ENCODE peak calls at places on chromosomes 4 and X, in eight cellular contexts. One of them, this sample, is unnamed.

GRCh38 chrX:1519022-1519497 is 17.9 kb downstream of the P2RY8 start:
- DNase-seq in nephron progenitor cell: no peak
- DNase-seq in caudate nucleus: no peak
- DNase-seq in pancreas: no peak
- DNase-seq in MG63: no peak
- DNase-seq in EH: no peak
- DNase-seq in ELR: no peak
- DNase-seq in NCI-H345: no peak
- DNase-seq in this sample: no peak

GRCh38 chr4:46924789-46925188 is 15.7 kb upstream of the COX7B2 start:
- DNase-seq in ELR: no peak
- DNase-seq in EH: no peak
- DNase-seq in MG63: no peak
- DNase-seq in NCI-H345: no peak
- DNase-seq in caudate nucleus: no peak
- DNase-seq in pancreas: no peak
- DNase-seq in nephron progenitor cell: no peak
- DNase-seq in this sample: no peak

GRCh38 chr4:6840062-6840976 is 57.8 kb downstream of the KIAA0232 start:
- DNase-seq in EH: peak; percentile 88
- DNase-seq in MG63: no peak
- DNase-seq in NCI-H345: no peak
- DNase-seq in nephron progenitor cell: peak; percentile 6
- DNase-seq in ELR: no peak
- DNase-seq in pancreas: no peak
- DNase-seq in caudate nucleus: no peak
- DNase-seq in this sample: no peak

GRCh38 chrX:150935466-150935865 is 37.0 kb upstream of the CD99L2 start:
- DNase-seq in MG63: peak; percentile 45
- DNase-seq in pancreas: no peak
- DNase-seq in ELR: peak; percentile 25
- DNase-seq in EH: peak; percentile 78
- DNase-seq in nephron progenitor cell: no peak
- DNase-seq in NCI-H345: no peak
- DNase-seq in caudate nucleus: no peak
- DNase-seq in this sample: no peak

GRCh38 chr4:114807759-114808404 is 209.3 kb downstream of the UGT8 start:
- DNase-seq in pancreas: peak; percentile 22
- DNase-seq in NCI-H345: no peak
- DNase-seq in caudate nucleus: no peak
- DNase-seq in EH: peak; percentile 32
- DNase-seq in ELR: peak; percentile 16
- DNase-seq in MG63: peak; percentile 0
- DNase-seq in nephron progenitor cell: peak; percentile 47
- DNase-seq in this sample: no peak

GRCh38 chr4:146269228-146269653 is 54.9 kb downstream of the REELD1 start:
- DNase-seq in nephron progenitor cell: no peak
- DNase-seq in ELR: no peak
- DNase-seq in caudate nucleus: no peak
- DNase-seq in pancreas: no peak
- DNase-seq in NCI-H345: no peak
- DNase-seq in EH: no peak
- DNase-seq in MG63: no peak
- DNase-seq in this sample: no peak

GRCh38 chr4:34720563-34720962 is 1523.8 kb downstream of the ARAP2 start:
- DNase-seq in caudate nucleus: no peak
- DNase-seq in EH: peak; percentile 36
- DNase-seq in ELR: peak; percentile 65
- DNase-seq in nephron progenitor cell: no peak
- DNase-seq in MG63: no peak
- DNase-seq in pancreas: no peak
- DNase-seq in NCI-H345: peak; percentile 22
- DNase-seq in this sample: no peak

GRCh38 chrX:130196453-130196852 is 24.7 kb downstream of the RAB33A start:
- DNase-seq in EH: no peak
- DNase-seq in MG63: no peak
- DNase-seq in ELR: no peak
- DNase-seq in pancreas: no peak
- DNase-seq in nephron progenitor cell: no peak
- DNase-seq in caudate nucleus: no peak
- DNase-seq in NCI-H345: no peak
- DNase-seq in this sample: no peak

GRCh38 chr4:152634110-152634760 is 45.6 kb downstream of the TMEM154 start:
- DNase-seq in EH: no peak
- DNase-seq in caudate nucleus: no peak
- DNase-seq in MG63: no peak
- DNase-seq in pancreas: no peak
- DNase-seq in nephron progenitor cell: no peak
- DNase-seq in ELR: no peak
- DNase-seq in NCI-H345: no peak
- DNase-seq in this sample: no peak